ENCODE peak calls at places on chromosomes 2 and 18, in four cellular contexts. One of them, this sample, is unnamed.

GRCh38 chr2:121860033-121860810 is 104.8 kb downstream of the TSN start:
- DNase-seq in IMR-90: peak; percentile 93
- DNase-seq in neuronal stem cell: no peak
- DNase-seq in mesendoderm: peak; percentile 40
- DNase-seq in this sample: peak; percentile 19

GRCh38 chr2:112626604-112627059 is 19.1 kb upstream of the SLC20A1 start:
- DNase-seq in mesendoderm: peak; percentile 58
- DNase-seq in IMR-90: peak; percentile 68
- DNase-seq in neuronal stem cell: no peak
- DNase-seq in this sample: peak; percentile 49

GRCh38 chr2:188963738-188964137 is 10.4 kb upstream of the COL3A1 start:
- DNase-seq in IMR-90: no peak
- DNase-seq in mesendoderm: no peak
- DNase-seq in neuronal stem cell: no peak
- DNase-seq in this sample: no peak

GRCh38 chr2:127058246-127058580 is 48.7 kb downstream of the BIN1 start:
- DNase-seq in IMR-90: no peak
- DNase-seq in neuronal stem cell: no peak
- DNase-seq in mesendoderm: no peak
- DNase-seq in this sample: no peak

GRCh38 chr2:233857511-233858118 is 3.3 kb upstream of the HJURP start:
- DNase-seq in neuronal stem cell: no peak
- DNase-seq in IMR-90: no peak
- DNase-seq in mesendoderm: peak; percentile 64
- DNase-seq in this sample: peak; percentile 50

GRCh38 chr2:61658841-61659780 is 121.0 kb upstream of the XPO1 start:
- DNase-seq in mesendoderm: peak; percentile 82
- DNase-seq in IMR-90: peak; percentile 61
- DNase-seq in neuronal stem cell: peak; percentile 20
- DNase-seq in this sample: peak; percentile 12

GRCh38 chr2:103859238-103859637 is 994.7 kb upstream of the POU3F3 start:
- DNase-seq in IMR-90: no peak
- DNase-seq in neuronal stem cell: no peak
- DNase-seq in mesendoderm: peak; percentile 30
- DNase-seq in this sample: no peak

GRCh38 chr2:24926602-24927252 is 6.7 kb upstream of the ADCY3 start:
- DNase-seq in IMR-90: no peak
- DNase-seq in mesendoderm: peak; percentile 40
- DNase-seq in neuronal stem cell: no peak
- DNase-seq in this sample: no peak

GRCh38 chr2:29662841-29663240 is 258.5 kb downstream of the ALK start:
- DNase-seq in neuronal stem cell: no peak
- DNase-seq in mesendoderm: no peak
- DNase-seq in IMR-90: peak; percentile 11
- DNase-seq in this sample: no peak

GRCh38 chr2:84807063-84807485 is 73.8 kb downstream of the TRABD2A start:
- DNase-seq in neuronal stem cell: no peak
- DNase-seq in mesendoderm: no peak
- DNase-seq in IMR-90: peak; percentile 100
- DNase-seq in this sample: peak; percentile 14

GRCh38 chr2:46198164-46198883 is 98.9 kb upstream of the EPAS1 start:
- DNase-seq in neuronal stem cell: no peak
- DNase-seq in IMR-90: peak; percentile 21
- DNase-seq in mesendoderm: no peak
- DNase-seq in this sample: peak; percentile 90

GRCh38 chr18:29449424-29449823 is 1272.5 kb upstream of the CDH2 start:
- DNase-seq in neuronal stem cell: no peak
- DNase-seq in mesendoderm: no peak
- DNase-seq in IMR-90: peak; percentile 16
- DNase-seq in this sample: no peak

GRCh38 chr2:65366595-65367125 is 65.7 kb downstream of the SPRED2 start:
- DNase-seq in mesendoderm: peak; percentile 73
- DNase-seq in IMR-90: peak; percentile 98
- DNase-seq in neuronal stem cell: no peak
- DNase-seq in this sample: peak; percentile 94

GRCh38 chr2:64818650-64819032 is 164.9 kb upstream of the SERTAD2 start:
- DNase-seq in IMR-90: no peak
- DNase-seq in neuronal stem cell: no peak
- DNase-seq in mesendoderm: no peak
- DNase-seq in this sample: no peak

GRCh38 chr2:110851531-110851930 is 119.2 kb downstream of the ACOXL start:
- DNase-seq in mesendoderm: no peak
- DNase-seq in IMR-90: no peak
- DNase-seq in neuronal stem cell: no peak
- DNase-seq in this sample: peak; percentile 76

GRCh38 chr2:10868021-10868420 is 43.7 kb upstream of the KCNF1 start:
- DNase-seq in IMR-90: no peak
- DNase-seq in mesendoderm: no peak
- DNase-seq in neuronal stem cell: no peak
- DNase-seq in this sample: no peak

GRCh38 chr2:113899166-113899565 is 9.3 kb downstream of the ACTR3 start:
- DNase-seq in neuronal stem cell: no peak
- DNase-seq in IMR-90: no peak
- DNase-seq in mesendoderm: no peak
- DNase-seq in this sample: no peak

GRCh38 chr2:113895819-113896563 is 6.1 kb downstream of the ACTR3 start:
- DNase-seq in neuronal stem cell: no peak
- DNase-seq in mesendoderm: no peak
- DNase-seq in IMR-90: no peak
- DNase-seq in this sample: no peak

GRCh38 chr2:113895301-113895700 is 5.4 kb downstream of the ACTR3 start:
- DNase-seq in IMR-90: no peak
- DNase-seq in mesendoderm: no peak
- DNase-seq in neuronal stem cell: no peak
- DNase-seq in this sample: no peak

GRCh38 chr2:113894156-113894743 is 4.4 kb downstream of the ACTR3 start:
- DNase-seq in IMR-90: peak; percentile 93
- DNase-seq in mesendoderm: peak; percentile 57
- DNase-seq in neuronal stem cell: no peak
- DNase-seq in this sample: no peak

GRCh38 chr2:113896791-113897190 is 6.9 kb downstream of the ACTR3 start:
- DNase-seq in mesendoderm: no peak
- DNase-seq in IMR-90: peak; percentile 19
- DNase-seq in neuronal stem cell: no peak
- DNase-seq in this sample: no peak
- H3K23ac ChIP-seq in mesendoderm: no peak overlapping the region
- H3K23ac ChIP-seq in IMR-90: no peak overlapping the region
- H3K23ac ChIP-seq in neuronal stem cell: no peak overlapping the region
- H3K23ac ChIP-seq in this sample: no peak overlapping the region

GRCh38 chr2:156649596-156649995 is 213.4 kb downstream of the GPD2 start:
- DNase-seq in mesendoderm: no peak
- DNase-seq in neuronal stem cell: no peak
- DNase-seq in IMR-90: no peak
- DNase-seq in this sample: no peak

GRCh38 chr2:156648522-156648921 is 212.3 kb downstream of the GPD2 start:
- DNase-seq in neuronal stem cell: no peak
- DNase-seq in mesendoderm: no peak
- DNase-seq in IMR-90: no peak
- DNase-seq in this sample: no peak

DNA sequence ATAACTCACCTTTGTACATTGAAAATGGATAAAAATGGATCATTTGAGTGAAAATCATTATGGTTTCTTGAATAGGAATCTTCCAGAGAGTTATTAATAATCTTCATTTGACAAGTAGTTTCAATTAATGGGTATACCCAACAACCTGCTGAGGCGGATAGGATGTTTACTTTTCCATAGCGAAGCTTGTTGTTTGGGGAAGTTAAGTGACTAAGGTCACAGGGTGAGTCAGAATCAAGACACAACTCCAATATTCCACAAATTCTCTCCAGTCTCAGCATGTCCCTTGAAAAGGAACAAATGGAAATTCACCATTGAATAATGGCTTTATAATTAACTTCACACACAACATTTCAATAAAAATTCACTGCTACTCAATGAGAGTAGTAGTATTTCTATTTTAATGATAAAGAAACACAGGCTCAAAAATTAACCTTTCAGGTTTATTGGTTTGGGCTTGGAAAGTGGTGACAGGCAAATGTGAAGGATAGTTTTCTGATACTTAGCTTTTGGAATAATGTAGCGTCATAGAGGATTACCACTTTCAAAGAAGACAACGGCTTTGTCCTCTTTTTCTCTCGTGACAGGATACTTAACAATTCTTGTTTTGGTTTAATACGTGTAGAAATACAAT is 211.3 kb downstream of the GPD2 start:
- DNase-seq in neuronal stem cell: no peak
- DNase-seq in mesendoderm: no peak
- DNase-seq in IMR-90: no peak
- DNase-seq in this sample: no peak
- H3K4me3 ChIP-seq in neuronal stem cell: no peak overlapping the region
- H3K4me3 ChIP-seq in mesendoderm: no peak overlapping the region
- H3K4me3 ChIP-seq in IMR-90: no peak overlapping the region
- H3K4me3 ChIP-seq in this sample: no peak overlapping the region

DNA sequence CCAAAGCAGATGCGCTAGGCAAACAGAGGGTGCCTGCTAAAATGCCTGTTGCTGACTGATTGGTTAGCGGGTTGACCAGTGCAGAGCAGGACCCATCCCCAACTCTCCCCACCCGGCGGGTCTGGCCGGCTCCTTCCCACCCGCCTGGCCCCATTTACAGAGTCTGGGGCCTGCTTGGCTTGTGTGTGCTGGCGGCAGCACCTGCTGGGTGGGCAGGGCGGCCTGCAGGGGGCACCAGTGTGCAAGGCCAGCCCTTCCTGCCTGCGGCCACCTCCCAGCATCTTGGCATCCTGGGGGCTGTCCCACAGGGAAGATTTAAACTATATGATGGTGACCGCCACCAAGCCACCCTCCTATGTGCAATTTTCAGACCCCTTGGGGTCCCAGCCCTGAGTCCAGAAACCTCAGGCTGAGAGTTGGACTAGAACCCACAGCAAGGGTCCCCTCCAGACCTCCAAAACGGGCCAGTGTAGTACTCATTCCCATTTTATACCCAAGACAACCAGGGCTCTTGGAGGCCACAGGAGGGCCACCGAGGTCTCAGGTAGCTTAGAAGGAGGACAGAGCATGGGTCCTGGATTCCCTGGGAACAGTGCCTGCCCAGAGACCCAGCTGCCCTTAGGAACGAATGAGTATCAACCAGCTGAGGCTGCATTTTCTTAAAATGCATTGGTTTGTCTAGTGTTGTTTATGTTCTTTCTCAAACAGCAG is 173.6 kb downstream of the SMAD7 start:
- DNase-seq in mesendoderm: peak; percentile 82
- DNase-seq in neuronal stem cell: peak; percentile 39
- DNase-seq in IMR-90: peak; percentile 20
- DNase-seq in this sample: peak; percentile 35
- H3K79me1 ChIP-seq in mesendoderm: peaks cover 1% of the 10 kb centered on the region
- H3K79me1 ChIP-seq in neuronal stem cell: peaks cover 2% of the 10 kb centered on the region
- H3K79me1 ChIP-seq in IMR-90: peaks cover 90% of the 10 kb centered on the region
- H3K79me1 ChIP-seq in this sample: peaks cover 47% of the 10 kb centered on the region

DNA sequence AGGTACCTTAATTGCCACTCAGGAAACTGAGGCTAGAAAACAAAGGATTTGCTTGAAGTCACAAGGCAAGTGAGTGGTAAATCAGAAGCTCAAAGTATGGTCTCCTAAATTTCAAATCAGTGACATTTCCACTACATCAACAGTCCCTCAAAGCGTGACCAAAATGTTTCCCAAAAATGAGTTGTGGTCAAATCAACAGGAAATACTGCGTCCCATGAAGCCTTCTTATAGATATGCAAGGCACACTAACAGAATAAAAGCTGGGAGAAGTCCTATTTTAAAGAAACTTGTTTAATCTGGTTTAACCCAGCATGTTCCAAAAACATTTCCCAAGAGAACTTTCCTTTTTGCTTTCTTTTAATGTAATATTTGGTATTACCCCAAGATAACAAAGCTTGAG is 249.4 kb downstream of the EXOC6B start:
- DNase-seq in neuronal stem cell: no peak
- DNase-seq in IMR-90: no peak
- DNase-seq in mesendoderm: no peak
- DNase-seq in this sample: no peak
- H3K23ac ChIP-seq in neuronal stem cell: no peak overlapping the region
- H3K23ac ChIP-seq in IMR-90: peak overlapping the region; percentile 35
- H3K23ac ChIP-seq in mesendoderm: no peak overlapping the region
- H3K23ac ChIP-seq in this sample: no peak overlapping the region

DNA sequence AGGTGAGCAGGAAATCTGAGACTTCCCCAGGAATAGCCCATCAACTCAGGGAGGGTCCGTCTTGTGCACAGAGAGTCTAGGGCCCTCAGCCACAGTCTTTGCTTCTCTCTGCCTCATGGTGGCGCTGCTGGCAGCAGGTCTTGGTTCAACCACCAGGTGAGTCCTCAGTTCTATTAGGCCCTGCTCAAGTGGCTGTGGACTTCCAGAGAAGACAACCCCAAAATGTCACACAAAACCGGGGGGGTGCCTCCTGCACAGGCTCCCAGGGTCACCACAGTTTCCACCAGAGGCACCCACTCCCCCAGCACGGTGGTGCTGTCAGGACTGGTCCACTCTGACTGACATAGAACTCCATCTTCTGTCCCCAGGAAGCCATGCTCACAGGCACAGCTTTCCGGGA is 2.4 kb upstream of the CHRNG start:
- DNase-seq in IMR-90: no peak
- DNase-seq in mesendoderm: peak; percentile 51
- DNase-seq in neuronal stem cell: no peak
- DNase-seq in this sample: no peak
- H3K4me3 ChIP-seq in IMR-90: no peak overlapping the region
- H3K4me3 ChIP-seq in mesendoderm: no peak overlapping the region
- H3K4me3 ChIP-seq in neuronal stem cell: no peak overlapping the region
- H3K4me3 ChIP-seq in this sample: no peak overlapping the region